ENCODE peak calls at places on chromosomes 7 and 10, in six cellular contexts. Y, O, Z, J, D and U are unnamed samples. For H3K4me1, the result is how much of the 10 kb centered on the place peaks cover.

GRCh38 chr10:51804861-51805260 is 105.5 kb upstream of the CSTF2T start:
- DNase-seq in Y (no peak), O (no peak), Z (peak), J (no peak), D (no peak), U (no peak)

GRCh38 chr10:63700209-63700934 is 179.2 kb downstream of the REEP3 start:
- DNase-seq in Y (no peak), O (no peak), Z (peak), J (no peak), D (peak), U (no peak)

GRCh38 chr7:32494946-32495297 is 367 bp upstream of the AVL9 start:
- DNase-seq in Y (no peak), O (no peak), Z (no peak), J (no peak), D (no peak), U (no peak)

GRCh38 chr10:18424200-18424599 is 227.2 kb downstream of the NSUN6 start:
- DNase-seq in Y (no peak), O (no peak), Z (no peak), J (no peak), D (no peak), U (no peak)

GRCh38 chr10:17838080-17838634 is 29.0 kb downstream of the MRC1 start:
- DNase-seq in Y (no peak), O (no peak), Z (no peak), J (no peak), D (no peak), U (no peak)

GRCh38 chr7:13578294-13578693 is 411.2 kb downstream of the ETV1 start:
- DNase-seq in Y (no peak), O (no peak), Z (no peak), J (no peak), D (no peak), U (no peak)

GRCh38 chr10:118672766-118673715 is 77.6 kb upstream of the PRLHR start:
- DNase-seq in Y (no peak), O (no peak), Z (no peak), J (no peak), D (no peak), U (no peak)

GRCh38 chr10:62610649-62611229 is 193.8 kb upstream of the ADO start:
- DNase-seq in Y (peak), O (peak), Z (peak), J (peak), D (no peak), U (peak)

GRCh38 chr10:86955501-86956194 is 1.8 kb downstream of the MMRN2 start:
- DNase-seq in Y (no peak), O (no peak), Z (no peak), J (no peak), D (no peak), U (no peak)

GRCh38 chr10:33422779-33423520 is 88.5 kb upstream of the NRP1 start:
- DNase-seq in Y (no peak), O (no peak), Z (no peak), J (no peak), D (no peak), U (no peak)

GRCh38 chr7:34837826-34838225 is 179.8 kb downstream of the NPSR1 start:
- DNase-seq in Y (no peak), O (no peak), Z (no peak), J (no peak), D (no peak), U (no peak)

GRCh38 chr7:4345004-4345403 is 337.1 kb upstream of the FOXK1 start:
- DNase-seq in Y (no peak), O (no peak), Z (no peak), J (no peak), D (no peak), U (no peak)

GRCh38 chr7:151338809-151339208 is 2.8 kb upstream of the NUB1 start:
- DNase-seq in Y (no peak), O (no peak), Z (no peak), J (no peak), D (no peak), U (no peak)

GRCh38 chr10:73359492-73359891 is 828 bp upstream of the CFAP70 start:
- DNase-seq in Y (no peak), O (no peak), Z (no peak), J (no peak), D (no peak), U (no peak)

GRCh38 chr7:30778246-30779025 is 7.2 kb downstream of the MINDY4 start:
- DNase-seq in Y (no peak), O (no peak), Z (peak), J (peak), D (no peak), U (no peak)

GRCh38 chr7:155333346-155334234 is 35.9 kb downstream of the INSIG1 start:
- DNase-seq in Y (no peak), O (no peak), Z (no peak), J (no peak), D (no peak), U (no peak)

GRCh38 chr7:107078517-107078966 is 34.0 kb downstream of the PRKAR2B start:
- DNase-seq in Y (no peak), O (no peak), Z (peak), J (peak), D (no peak), U (peak)

GRCh38 chr10:127853868-127854768 is 38.6 kb downstream of the CLRN3 start:
- DNase-seq in Y (peak), O (peak), Z (peak), J (peak), D (peak), U (peak)

GRCh38 chr7:45033931-45034290 is 33.9 kb downstream of the CCM2 start:
- DNase-seq in Y (no peak), O (no peak), Z (no peak), J (no peak), D (no peak), U (peak)

GRCh38 chr10:114188001-114188400 is 8.8 kb downstream of the TDRD1 start:
- DNase-seq in Y (no peak), O (no peak), Z (no peak), J (no peak), D (no peak), U (no peak)

GRCh38 chr10:112713411-112713810 is 236.6 kb upstream of the TCF7L2 start:
- DNase-seq in Y (no peak), O (no peak), Z (peak), J (no peak), D (no peak), U (no peak)

GRCh38 chr10:42149027-42149700 is 489.2 kb downstream of the ZNF33B start:
- DNase-seq in Y (peak), O (no peak), Z (no peak), J (no peak), D (no peak), U (peak)

GRCh38 chr10:11824376-11824775 is 1.2 kb downstream of the PROSER2 start:
- DNase-seq in Y (no peak), O (no peak), Z (peak), J (no peak), D (no peak), U (no peak)

GRCh38 chr10:11822031-11822756 is 962 bp upstream of the PROSER2 start:
- DNase-seq in Y (no peak), O (no peak), Z (no peak), J (no peak), D (no peak), U (no peak)

GRCh38 chr10:11822809-11823121 is 391 bp upstream of the PROSER2 start:
- DNase-seq in Y (no peak), O (no peak), Z (no peak), J (no peak), D (no peak), U (no peak)

GRCh38 chr10:11823989-11824346 is 812 bp downstream of the PROSER2 start:
- DNase-seq in Y (no peak), O (no peak), Z (peak), J (no peak), D (no peak), U (no peak)

DNA sequence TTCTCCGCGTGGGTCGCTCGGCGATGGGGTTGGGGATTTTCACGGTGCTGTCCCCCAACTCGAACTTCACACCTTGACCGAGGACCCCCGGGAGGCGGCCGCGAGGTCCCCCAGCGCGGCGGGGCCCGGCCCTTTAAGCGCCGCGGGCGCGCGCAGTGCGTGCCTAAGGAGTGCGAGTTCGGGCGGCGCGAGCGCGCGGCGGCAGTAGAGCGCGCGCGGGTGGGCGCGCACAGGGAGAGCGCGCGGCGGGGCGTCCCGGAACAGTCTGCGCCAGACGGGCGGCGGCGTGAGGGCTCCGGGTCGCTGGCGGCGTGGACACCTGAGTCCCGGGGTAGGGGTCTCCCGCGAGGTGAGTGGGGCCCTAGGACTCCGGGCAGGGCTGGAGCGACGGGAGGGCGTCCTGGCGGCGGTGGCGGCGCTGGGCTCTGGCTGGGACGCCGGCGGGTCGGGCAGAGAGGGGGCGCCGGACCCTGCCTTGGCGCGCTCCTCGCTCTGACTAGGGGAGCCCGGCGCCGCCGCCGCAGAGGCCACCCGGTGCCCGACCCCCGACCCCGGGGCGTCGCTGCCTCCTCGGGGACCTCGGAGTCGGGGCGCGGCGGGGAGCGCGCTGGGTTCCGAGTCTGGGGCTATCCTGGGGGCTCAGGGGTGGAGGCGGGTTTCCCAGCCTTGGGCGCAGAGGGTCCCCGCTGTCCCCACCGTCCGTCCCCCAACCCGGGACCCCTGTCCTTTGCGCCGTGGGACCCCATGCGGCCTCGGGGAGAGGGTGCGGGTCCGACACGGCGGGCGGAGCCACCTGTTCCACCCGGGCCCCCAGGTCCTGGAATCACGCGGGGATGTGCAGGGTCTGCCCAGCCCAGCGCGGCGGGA is at the start of gene PROSER2:
- DNase-seq in Y (peak), O (peak), Z (peak), J (peak), D (no peak), U (peak)
- TF ChIP-seq CTCF in Y (no peak), O (no peak), Z (no peak), J (peak), D (no peak), U (no peak)

DNA sequence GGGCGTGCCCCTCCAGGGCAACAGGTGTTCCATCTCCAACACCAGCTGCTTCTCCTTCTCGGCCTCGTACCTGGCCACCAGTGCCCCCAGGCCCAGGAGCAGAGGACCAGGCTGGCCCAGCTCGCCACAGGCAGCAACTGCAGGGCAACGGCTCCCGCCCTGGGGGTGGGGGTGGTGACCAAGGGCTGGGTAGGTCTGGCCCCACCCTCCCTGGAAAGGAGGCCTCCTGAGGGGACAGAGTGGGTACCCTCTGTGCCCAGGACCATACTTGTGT is 22.1 kb upstream of the DRGX start:
- DNase-seq in Y (no peak), O (no peak), Z (no peak), J (no peak), D (no peak), U (no peak)
- H3K27ac ChIP-seq in Y (no peak), O (no peak), Z (no peak), J (no peak), D (no peak), U (no peak)

DNA sequence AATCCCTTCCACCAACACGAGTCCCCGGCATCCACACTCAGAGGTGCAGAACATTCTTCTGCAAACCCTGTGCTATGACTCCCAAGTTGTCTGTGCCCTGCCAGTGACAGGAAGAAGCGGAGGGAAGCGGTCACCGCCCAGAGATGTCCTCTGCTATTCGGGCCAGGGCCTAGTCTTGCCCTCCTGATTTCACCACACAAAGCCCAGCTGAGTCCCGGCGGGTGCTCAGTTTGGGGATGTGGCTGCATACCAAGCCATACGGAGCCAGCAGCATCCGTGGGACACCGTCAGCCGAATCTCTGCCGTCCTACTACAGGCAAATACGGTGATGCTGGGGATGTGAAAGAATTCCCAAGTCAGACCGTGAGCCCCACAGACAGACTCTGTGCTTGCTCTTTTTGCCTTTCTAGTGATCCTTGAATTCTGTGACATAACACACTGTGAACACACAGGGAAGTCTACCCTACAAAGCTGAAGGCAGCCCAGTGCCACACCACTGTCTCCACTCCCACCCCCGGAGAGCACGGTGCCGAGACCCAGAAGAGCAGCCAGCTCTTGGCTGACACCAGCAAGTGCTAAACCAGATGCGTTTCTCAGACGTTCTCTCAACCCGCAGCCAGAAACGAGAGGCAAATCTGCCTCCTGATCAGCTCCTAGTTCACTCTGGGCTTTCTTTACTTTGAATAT is 2.0 kb downstream of the STK32C start:
- DNase-seq in Y (no peak), O (no peak), Z (no peak), J (no peak), D (no peak), U (no peak)
- H3K4me1 ChIP-seq in Y (under half), O (under half), Z (under half), J (under half), D (under half), U (under half)

GRCh38 chr7:124101173-124101768 is 68.4 kb upstream of the TMEM229A start:
- DNase-seq in Y (no peak), O (peak), Z (peak), J (peak), D (no peak), U (peak)
- TF ChIP-seq CTCF in Y (no peak), O (peak), Z (peak), J (peak), D (no peak), U (no peak)

DNA sequence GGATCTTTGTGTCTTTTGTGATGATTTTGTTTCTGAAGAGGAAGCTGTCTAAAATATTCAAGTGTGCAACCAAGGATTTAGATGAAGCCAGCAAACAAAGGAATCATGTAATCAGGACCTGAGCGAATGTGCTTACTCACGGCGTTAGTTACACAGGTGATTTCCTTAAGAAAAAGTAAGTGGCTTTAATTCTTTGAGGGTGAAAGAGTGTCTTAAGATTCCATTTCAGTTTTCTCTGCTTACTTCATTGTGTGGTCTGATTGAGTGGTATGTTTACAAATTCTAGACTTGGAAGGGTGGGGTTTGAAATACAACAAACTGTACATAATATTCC is 257.1 kb downstream of the ARHGAP21 start:
- DNase-seq in Y (no peak), O (no peak), Z (no peak), J (no peak), D (no peak), U (no peak)
- H3K27ac ChIP-seq in Y (peak), O (peak), Z (peak), J (no peak), D (no peak), U (no peak)

GRCh38 chr10:129891806-129892205 is 72.3 kb downstream of the EBF3 start:
- DNase-seq in Y (peak), O (no peak), Z (no peak), J (no peak), D (no peak), U (no peak)

GRCh38 chr10:129892571-129893045 is 71.5 kb downstream of the EBF3 start:
- DNase-seq in Y (no peak), O (no peak), Z (no peak), J (no peak), D (no peak), U (no peak)

GRCh38 chr10:129887986-129888783 is 75.9 kb downstream of the EBF3 start:
- DNase-seq in Y (peak), O (no peak), Z (no peak), J (no peak), D (no peak), U (no peak)

GRCh38 chr10:129888784-129889616 is 75.1 kb downstream of the EBF3 start:
- DNase-seq in Y (peak), O (peak), Z (peak), J (peak), D (no peak), U (peak)

DNA sequence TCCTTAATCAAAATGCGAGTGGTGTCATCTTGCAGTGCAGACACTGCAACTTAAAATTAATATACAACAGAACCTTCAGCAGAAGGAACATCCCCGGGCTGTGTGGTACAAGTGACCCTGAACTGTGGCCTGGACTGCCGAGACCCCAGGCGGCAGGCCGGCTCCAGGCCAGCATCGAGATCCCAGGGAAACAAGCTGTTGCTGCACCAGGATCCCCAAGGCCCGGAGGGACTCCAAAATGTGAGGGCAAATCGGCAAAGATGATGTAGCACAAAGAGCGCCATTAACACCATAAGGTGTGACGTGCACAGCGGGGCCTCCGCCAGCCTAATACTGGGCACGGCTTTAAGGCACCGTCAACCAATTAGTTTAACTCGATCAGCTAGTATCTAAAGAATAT is 73.9 kb downstream of the EBF3 start:
- DNase-seq in Y (peak), O (no peak), Z (no peak), J (no peak), D (no peak), U (no peak)
- H3K4me1 ChIP-seq in Y (under half), O (under half), Z (under half), J (under half), D (under half), U (under half)